ENCODE peak calls at places on chromosomes 1 and 21, in five cellular contexts. J, E, Z, P and U are unnamed samples.

GRCh38 chr1:147773215-147773715 is 12.9 kb upstream of the GJA5 start:
- DNase-seq in Z (no peak), J (no peak), P (no peak), E (no peak), U (no peak)

GRCh38 chr1:91655912-91656449 is 155.3 kb downstream of the CDC7 start:
- DNase-seq in J (no peak), P (no peak), Z (no peak), E (no peak), U (no peak)

GRCh38 chr1:59079434-59080135 is 217.3 kb upstream of the FGGY start:
- DNase-seq in Z (no peak), E (no peak), P (peak), J (peak), U (no peak)

GRCh38 chr1:12293416-12293815 is 63.6 kb downstream of the VPS13D start:
- DNase-seq in P (no peak), E (no peak), Z (no peak), J (no peak), U (no peak)

GRCh38 chr21:44658913-44659595 is 1.3 kb downstream of the KRTAP12-3 start:
- DNase-seq in E (no peak), J (no peak), Z (no peak), P (peak), U (no peak)

GRCh38 chr1:26838474-26839338 is 12.2 kb downstream of the ZDHHC18 start:
- DNase-seq in P (peak), E (no peak), J (peak), Z (no peak), U (peak)

GRCh38 chr1:33455537-33456301 is 16.7 kb upstream of the ZSCAN20 start:
- DNase-seq in E (peak), J (peak), Z (no peak), P (peak), U (peak)

GRCh38 chr21:46559291-46559983 is 45.4 kb downstream of the S100B start:
- DNase-seq in Z (no peak), J (no peak), E (no peak), P (peak), U (peak)

GRCh38 chr1:21647431-21648373 is 21.5 kb downstream of the RAP1GAP start:
- DNase-seq in Z (no peak), E (peak), J (peak), P (peak), U (peak)

GRCh38 chr1:116001739-116002487 is 25.6 kb downstream of the SLC22A15 start:
- DNase-seq in E (no peak), P (no peak), J (peak), Z (peak), U (no peak)

GRCh38 chr1:153432874-153433681 is 16.8 kb downstream of the S100A7A start:
- DNase-seq in J (no peak), P (no peak), E (no peak), Z (no peak), U (no peak)

GRCh38 chr1:62012095-62012494 is 182.6 kb upstream of the L1TD1 start:
- DNase-seq in Z (no peak), E (no peak), J (no peak), P (no peak), U (no peak)

GRCh38 chr1:21896652-21897532 is 40.2 kb downstream of the HSPG2 start:
- DNase-seq in E (no peak), P (no peak), Z (peak), J (no peak), U (no peak)

GRCh38 chr1:30847358-30847972 is 61.1 kb downstream of the SDC3 start:
- DNase-seq in E (no peak), P (peak), Z (peak), J (peak), U (no peak)

GRCh38 chr1:156359973-156360372 is 9.0 kb upstream of the RHBG start:
- DNase-seq in E (no peak), P (no peak), Z (no peak), J (no peak), U (no peak)

GRCh38 chr1:19088717-19089442 is 121.2 kb downstream of the UBR4 start:
- DNase-seq in E (no peak), Z (no peak), P (no peak), J (no peak), U (no peak)

GRCh38 chr1:167957710-167958109 is 20.8 kb upstream of the MPC2 start:
- DNase-seq in E (no peak), J (peak), P (no peak), Z (no peak), U (no peak)

DNA sequence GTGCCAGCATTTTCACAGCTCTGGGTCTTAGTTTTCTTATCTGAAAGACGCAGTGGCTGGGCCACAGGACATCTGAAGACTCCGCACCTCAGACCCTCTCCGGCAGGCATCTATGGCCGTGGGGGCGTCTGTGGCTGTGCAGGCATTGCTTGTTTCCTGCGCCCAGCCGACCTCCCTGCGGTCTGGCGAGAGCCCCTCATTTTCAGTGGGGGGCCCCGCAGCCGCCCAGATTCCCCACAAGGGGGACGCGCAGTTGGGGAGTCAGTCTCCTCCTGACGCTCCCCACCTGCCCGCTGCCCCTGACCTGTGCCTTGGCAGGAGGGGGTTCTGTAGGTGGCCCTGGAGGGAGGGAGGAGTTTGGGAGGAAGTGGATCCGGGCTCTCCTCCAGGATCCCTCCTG is 3.5 kb upstream of the TFF1 start:
- DNase-seq in Z (no peak), E (no peak), P (no peak), J (no peak), U (no peak)
- TF ChIP-seq CTCF in Z (no peak), E (no peak), P (peak), J (no peak), U (no peak)

DNA sequence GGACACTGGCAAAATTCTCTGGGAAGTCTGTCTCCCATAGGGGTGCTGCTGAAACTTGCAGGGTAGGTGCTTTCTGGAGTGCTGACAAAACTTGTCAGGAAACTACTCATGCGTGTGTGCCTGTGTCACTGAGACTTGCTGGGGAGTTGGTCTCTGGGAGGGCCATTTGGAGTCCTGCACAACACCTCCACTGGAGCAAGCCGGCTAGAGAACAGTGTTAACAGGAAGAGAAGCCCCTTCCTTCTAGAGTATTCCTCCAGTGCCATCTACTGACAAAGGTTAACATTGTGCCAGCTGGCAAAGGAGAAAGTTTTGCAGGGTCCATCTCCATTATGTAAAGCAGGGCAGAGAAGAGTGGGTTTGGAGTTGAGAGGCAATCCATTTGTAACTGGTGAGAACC is 30.0 kb downstream of the ZMYM4 start:
- DNase-seq in P (peak), E (peak), J (peak), Z (no peak), U (peak)
- TF ChIP-seq CTCF in P (peak), E (peak), J (peak), Z (peak), U (peak)

DNA sequence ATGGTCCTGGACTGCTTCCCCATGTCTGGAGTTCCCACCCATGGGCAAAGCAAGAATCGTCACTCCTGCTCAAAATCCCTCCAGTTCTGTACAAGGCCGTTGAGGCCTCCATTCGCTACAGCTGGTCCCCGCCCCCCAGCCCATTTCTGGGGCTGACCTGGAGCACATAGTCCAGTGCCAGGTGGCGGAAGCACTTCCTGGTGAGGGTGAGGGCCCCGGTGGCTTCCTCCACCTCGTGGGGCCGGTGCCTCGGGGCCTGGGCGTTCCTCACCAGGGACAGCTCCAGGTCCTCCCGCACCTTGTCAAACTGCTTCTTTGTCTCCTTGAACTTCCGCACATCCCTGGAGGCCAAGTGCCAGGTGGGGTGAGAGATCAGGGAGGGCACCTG is 7.4 kb downstream of the ACAP3 start:
- DNase-seq in J (no peak), E (no peak), P (no peak), Z (no peak), U (no peak)
- TF ChIP-seq CTCF in J (no peak), E (no peak), P (peak), Z (no peak), U (no peak)

DNA sequence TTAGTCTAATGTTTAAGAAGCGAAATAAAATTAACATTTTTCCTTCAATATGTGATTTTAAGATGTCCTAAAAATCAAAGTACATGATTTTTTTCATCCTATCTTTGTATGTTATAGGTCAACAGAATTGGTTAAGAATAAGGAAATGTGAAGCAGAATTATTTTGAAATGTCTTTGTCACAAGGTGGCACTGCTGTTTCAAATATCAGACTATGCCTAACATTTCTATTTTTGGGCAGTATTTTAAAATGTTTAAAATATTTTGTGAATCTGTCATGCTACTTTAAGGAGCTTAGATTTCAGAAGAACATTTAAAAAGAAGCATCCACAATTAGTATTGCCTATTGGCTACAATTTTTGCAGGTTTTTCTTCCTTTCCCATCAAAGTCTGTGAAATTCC is 38.7 kb downstream of the AMY1C start:
- DNase-seq in Z (no peak), P (no peak), E (no peak), J (no peak), U (no peak)
- TF ChIP-seq CTCF in Z (no peak), P (no peak), E (peak), J (peak), U (peak)

GRCh38 chr1:113958691-113959090 is 20.6 kb upstream of the OLFML3 start:
- DNase-seq in E (no peak), Z (no peak), J (no peak), P (no peak), U (no peak)

GRCh38 chr1:113966013-113966412 is 13.3 kb upstream of the OLFML3 start:
- DNase-seq in P (no peak), Z (no peak), J (no peak), E (no peak), U (no peak)

GRCh38 chr1:113963281-113963906 is 15.9 kb upstream of the OLFML3 start:
- DNase-seq in P (no peak), E (no peak), Z (no peak), J (no peak), U (no peak)
- TF ChIP-seq CTCF in P (peak), E (no peak), Z (no peak), J (peak), U (no peak)

GRCh38 chr21:42971897-42972275 is 2.5 kb upstream of the PKNOX1 start:
- DNase-seq in E (no peak), J (no peak), Z (no peak), P (no peak), U (peak)

GRCh38 chr21:42974832-42975820 is 764 bp downstream of the PKNOX1 start:
- DNase-seq in E (peak), J (peak), Z (peak), P (peak), U (peak)

GRCh38 chr21:42973991-42974831 is at the start of gene PKNOX1:
- DNase-seq in J (peak), E (peak), P (peak), Z (peak), U (peak)

GRCh38 chr21:42970946-42971653 is 3.3 kb upstream of the PKNOX1 start:
- DNase-seq in P (no peak), Z (no peak), E (no peak), J (no peak), U (no peak)

DNA sequence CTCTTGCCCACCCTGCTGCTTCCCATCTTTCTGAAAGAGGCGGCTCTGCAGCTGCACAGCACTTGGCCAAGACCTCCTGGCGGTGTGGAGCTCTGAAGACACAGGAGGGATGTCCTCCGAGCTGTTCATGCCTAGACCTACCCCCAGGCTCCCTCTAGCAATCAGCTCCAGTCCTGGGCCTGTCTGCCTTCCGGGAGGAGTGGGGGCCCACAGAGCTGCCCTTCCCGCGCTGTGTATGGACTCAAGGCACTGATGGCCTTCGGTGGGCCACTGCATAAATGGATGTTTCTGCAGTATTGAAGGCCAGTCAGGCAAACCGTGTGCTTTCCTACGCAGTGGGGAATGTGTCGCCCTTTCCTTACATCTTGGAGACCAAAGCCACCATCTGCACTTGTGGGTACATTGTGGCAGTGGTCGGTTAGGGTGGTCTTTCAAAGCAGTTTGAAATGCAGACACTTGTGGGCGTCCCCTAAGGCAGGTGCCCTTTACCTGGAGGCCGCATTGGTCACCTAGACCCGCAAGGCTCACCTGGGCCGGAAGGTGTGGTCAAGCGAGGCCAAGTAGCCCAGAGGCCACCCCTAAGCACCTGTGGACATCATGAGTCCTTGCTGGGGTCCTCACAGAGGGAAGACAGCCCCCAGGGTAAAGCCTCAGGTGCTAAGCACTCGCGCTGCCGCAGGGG is 912 bp upstream of the PKNOX1 start:
- DNase-seq in P (no peak), J (no peak), E (no peak), Z (peak), U (no peak)
- TF ChIP-seq CTCF in P (no peak), J (no peak), E (no peak), Z (no peak), U (no peak)

DNA sequence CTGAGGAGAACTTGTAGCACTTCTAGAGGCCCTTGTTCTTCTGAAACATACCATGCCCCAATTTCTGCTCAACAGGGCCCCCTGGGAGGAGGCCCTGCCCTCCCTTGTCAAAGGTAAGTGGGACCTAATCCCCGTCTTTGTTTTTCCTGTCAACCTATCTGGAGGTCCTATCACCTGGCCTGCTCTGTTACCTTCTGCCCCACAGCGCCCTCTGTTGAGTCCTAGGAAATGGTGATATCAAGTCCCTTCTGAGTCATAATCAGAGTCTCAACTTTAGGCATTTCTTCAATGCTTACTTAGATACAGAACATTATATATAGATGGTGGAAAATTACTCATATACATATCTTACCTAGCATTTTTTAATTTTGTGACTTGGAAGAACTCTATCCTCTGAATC is 28.2 kb upstream of the FCRL4 start:
- DNase-seq in P (peak), E (no peak), Z (no peak), J (no peak), U (peak)
- TF ChIP-seq CTCF in P (peak), E (no peak), Z (no peak), J (peak), U (peak)